ENCODE peak calls at places on chromosome 3, in ten cellular contexts. F is memory B cell, S is ELR, Y is foreskin fibroblast, R is T-helper 1 cell, H is GM03348, N is breast epithelium, G is AG09309, B is AML-193, W is epithelial cell of esophagus. Z is an unnamed sample.

GRCh38 chr3:155448531-155448930 is 155.0 kb upstream of the STRIT1 start:
- DNase-seq in F (no peak), S (no peak), Y (peak; percentile 24), R (no peak), H (no peak), N (no peak), G (no peak), B (no peak), W (no peak), Z (peak; percentile 34)

GRCh38 chr3:185640308-185640707 is 54.2 kb downstream of the SENP2 start:
- DNase-seq in F (no peak), S (no peak), Y (no peak), R (no peak), H (no peak), N (no peak), G (no peak), B (no peak), W (no peak), Z (no peak)

GRCh38 chr3:195261925-195262324 is 9.0 kb downstream of the XXYLT1 start:
- DNase-seq in F (no peak), S (no peak), Y (no peak), R (no peak), H (no peak), N (no peak), G (no peak), B (no peak), W (no peak), Z (no peak)

GRCh38 chr3:151347432-151347831 is 18.1 kb upstream of the P2RY13 start:
- DNase-seq in F (no peak), S (no peak), Y (no peak), R (no peak), H (no peak), N (no peak), G (no peak), B (peak; percentile 99), W (no peak), Z (no peak)

GRCh38 chr3:167743799-167744198 is 8.3 kb downstream of the SERPINI1 start:
- DNase-seq in F (no peak), S (peak; percentile 48), Y (no peak), R (no peak), H (no peak), N (no peak), G (no peak), B (peak; percentile 50), W (no peak), Z (no peak)

GRCh38 chr3:174955513-174956001 is 96.4 kb downstream of the NAALADL2 start:
- DNase-seq in F (no peak), S (peak; percentile 76), Y (peak; percentile 64), R (no peak), H (peak; percentile 31), N (no peak), G (no peak), B (no peak), W (peak; percentile 82), Z (peak; percentile 67)

GRCh38 chr3:160343132-160343531 is 55.9 kb downstream of the IFT80 start:
- DNase-seq in F (no peak), S (peak; percentile 56), Y (peak; percentile 39), R (no peak), H (peak; percentile 27), N (no peak), G (no peak), B (peak; percentile 62), W (peak; percentile 26), Z (peak; percentile 21)

GRCh38 chr3:102225407-102226132 is 209.2 kb upstream of the ZPLD1 start:
- DNase-seq in F (no peak), S (peak; percentile 85), Y (peak; percentile 82), R (no peak), H (peak; percentile 62), N (no peak), G (peak; percentile 45), B (peak; percentile 59), W (peak; percentile 83), Z (peak; percentile 64)

GRCh38 chr3:157810924-157811718 is 295.1 kb downstream of the SHOX2 start:
- DNase-seq in F (no peak), S (no peak), Y (no peak), R (no peak), H (no peak), N (no peak), G (no peak), B (no peak), W (no peak), Z (no peak)

GRCh38 chr3:11002456-11002855 is 9.9 kb downstream of the SLC6A1 start:
- DNase-seq in F (no peak), S (no peak), Y (no peak), R (no peak), H (no peak), N (no peak), G (no peak), B (no peak), W (no peak), Z (no peak)

GRCh38 chr3:169334994-169335393 is 328.5 kb downstream of the MECOM start:
- DNase-seq in F (no peak), S (no peak), Y (no peak), R (no peak), H (no peak), N (no peak), G (no peak), B (no peak), W (no peak), Z (no peak)

GRCh38 chr3:51338632-51339031 is 46.5 kb upstream of the MANF start:
- DNase-seq in F (no peak), S (no peak), Y (no peak), R (no peak), H (no peak), N (no peak), G (no peak), B (no peak), W (no peak), Z (no peak)

GRCh38 chr3:4722103-4722502 is 229.0 kb downstream of the ITPR1 start:
- DNase-seq in F (no peak), S (peak; percentile 66), Y (peak; percentile 51), R (no peak), H (peak; percentile 73), N (no peak), G (peak; percentile 57), B (peak; percentile 77), W (peak; percentile 85), Z (peak; percentile 52)

GRCh38 chr3:46236294-46237054 is 5.8 kb upstream of the CCR3 start:
- DNase-seq in F (no peak), S (no peak), Y (no peak), R (no peak), H (no peak), N (no peak), G (no peak), B (no peak), W (no peak), Z (no peak)

GRCh38 chr3:138340511-138340910 is 7.9 kb upstream of the MRAS start:
- DNase-seq in F (no peak), S (no peak), Y (no peak), R (no peak), H (no peak), N (no peak), G (no peak), B (no peak), W (no peak), Z (no peak)

GRCh38 chr3:72625616-72626337 is 222.5 kb downstream of the SHQ1 start:
- DNase-seq in F (no peak), S (peak; percentile 86), Y (peak; percentile 52), R (no peak), H (peak; percentile 16), N (no peak), G (peak; percentile 37), B (no peak), W (peak; percentile 99), Z (peak; percentile 91)

GRCh38 chr3:63349583-63350177 is 71.6 kb downstream of the SYNPR start:
- DNase-seq in F (no peak), S (peak; percentile 74), Y (peak; percentile 87), R (no peak), H (peak; percentile 69), N (no peak), G (no peak), B (peak; percentile 66), W (peak; percentile 71), Z (peak; percentile 57)